ENCODE peak calls at places on chromosome 2, in eight cellular contexts. P, U, L, V, J, N, C and O are unnamed samples.

GRCh38 chr2:109456776-109457175 is 157.0 kb downstream of the SEPTIN10 start:
- DNase-seq in P (no peak), U (no peak), L (no peak), V (no peak), J (no peak), N (no peak), C (no peak), O (no peak)

GRCh38 chr2:100857915-100858314 is 38.0 kb downstream of the NPAS2 start:
- DNase-seq in P (no peak), U (no peak), L (no peak), V (no peak), J (no peak), N (no peak), C (no peak), O (no peak)

GRCh38 chr2:227324671-227325055 is 388 bp upstream of the MFF start:
- DNase-seq in P (no peak), U (peak; percentile 49), L (peak; percentile 16), V (no peak), J (no peak), N (peak; percentile 7), C (no peak), O (no peak)

GRCh38 chr2:206915136-206915535 is 24.2 kb upstream of the CPO start:
- DNase-seq in P (peak; percentile 1), U (no peak), L (peak; percentile 68), V (no peak), J (no peak), N (no peak), C (peak; percentile 6), O (no peak)

GRCh38 chr2:54589340-54590215 is 133.5 kb downstream of the SPTBN1 start:
- DNase-seq in P (peak; percentile 89), U (no peak), L (no peak), V (no peak), J (peak; percentile 55), N (no peak), C (peak; percentile 98), O (no peak)

GRCh38 chr2:230719340-230719739 is 6.7 kb downstream of the CAB39 start:
- DNase-seq in P (no peak), U (no peak), L (no peak), V (no peak), J (no peak), N (no peak), C (no peak), O (no peak)

GRCh38 chr2:154400891-154401290 is 297.6 kb upstream of the KCNJ3 start:
- DNase-seq in P (no peak), U (no peak), L (no peak), V (no peak), J (no peak), N (no peak), C (no peak), O (no peak)

GRCh38 chr2:222709191-222709891 is 37.9 kb downstream of the MOGAT1 start:
- DNase-seq in P (peak; percentile 83), U (peak; percentile 51), L (peak; percentile 83), V (no peak), J (peak; percentile 40), N (no peak), C (peak; percentile 99), O (no peak)

GRCh38 chr2:210961249-210961648 is 404.9 kb downstream of the CPS1 start:
- DNase-seq in P (no peak), U (no peak), L (no peak), V (no peak), J (no peak), N (no peak), C (peak; percentile 58), O (no peak)

GRCh38 chr2:210964141-210964764 is 407.9 kb downstream of the CPS1 start:
- DNase-seq in P (no peak), U (no peak), L (no peak), V (no peak), J (no peak), N (no peak), C (peak; percentile 72), O (no peak)

GRCh38 chr2:210965472-210965871 is 409.1 kb downstream of the CPS1 start:
- DNase-seq in P (no peak), U (no peak), L (no peak), V (no peak), J (no peak), N (no peak), C (no peak), O (no peak)

GRCh38 chr2:210963386-210963785 is 407.0 kb downstream of the CPS1 start:
- DNase-seq in P (no peak), U (no peak), L (no peak), V (no peak), J (no peak), N (no peak), C (peak; percentile 95), O (no peak)

DNA sequence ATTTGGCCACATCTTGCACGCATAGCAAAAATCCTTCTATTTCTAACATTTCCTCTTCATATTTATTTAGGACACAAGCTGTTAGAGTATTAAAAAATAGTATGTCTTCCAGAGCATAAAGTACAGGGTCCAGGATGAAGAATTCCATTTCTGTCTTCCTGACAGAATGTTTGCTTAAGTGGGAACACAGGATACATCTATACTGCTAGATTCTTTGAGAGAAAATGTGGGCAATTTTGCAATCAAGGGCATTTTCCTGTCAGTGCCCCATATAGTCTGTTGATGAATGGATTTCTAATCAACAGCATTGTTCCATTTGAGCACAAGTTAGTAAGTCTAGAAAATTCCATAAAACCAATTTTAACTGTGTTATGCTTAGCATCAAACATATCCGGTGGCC is 409.9 kb downstream of the CPS1 start:
- DNase-seq in P (no peak), U (no peak), L (no peak), V (no peak), J (no peak), N (no peak), C (peak; percentile 72), O (no peak)
- TF ChIP-seq POLR2AphosphoS5 in P (no peak), U (no peak), L (no peak), V (no peak), J (no peak), N (no peak), C (no peak), O (no peak)

GRCh38 chr2:140916410-140916809 is 1214.4 kb downstream of the LRP1B start:
- DNase-seq in P (no peak), U (no peak), L (no peak), V (no peak), J (no peak), N (no peak), C (no peak), O (no peak)

GRCh38 chr2:140905078-140905781 is 1225.6 kb downstream of the LRP1B start:
- DNase-seq in P (no peak), U (peak; percentile 67), L (no peak), V (no peak), J (no peak), N (no peak), C (no peak), O (no peak)

DNA sequence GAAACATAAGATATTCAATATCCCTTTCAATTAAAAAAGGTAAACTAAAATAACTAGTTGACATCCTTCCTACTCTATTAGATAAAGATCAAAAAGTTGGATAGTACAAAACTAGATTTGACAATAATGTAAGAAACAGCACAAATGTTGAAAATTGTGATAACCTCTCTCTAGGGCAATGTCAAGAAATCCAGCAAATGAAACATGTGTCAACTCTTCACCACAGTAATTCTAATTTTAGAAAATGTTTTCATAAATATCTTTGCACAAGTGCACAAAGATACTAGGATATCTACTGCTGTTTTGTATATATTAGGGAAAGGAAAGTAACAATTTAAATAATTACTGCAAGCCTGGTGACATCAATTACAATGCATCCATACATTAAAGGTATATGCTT is 1220.1 kb downstream of the LRP1B start:
- DNase-seq in P (no peak), U (no peak), L (no peak), V (no peak), J (no peak), N (no peak), C (no peak), O (no peak)
- TF ChIP-seq POLR2AphosphoS5 in P (no peak), U (no peak), L (no peak), V (no peak), J (no peak), N (no peak), C (no peak), O (no peak)

GRCh38 chr2:36069083-36069482 is 286.5 kb upstream of the CRIM1 start:
- DNase-seq in P (no peak), U (no peak), L (no peak), V (no peak), J (no peak), N (no peak), C (no peak), O (no peak)
- TF ChIP-seq POLR2AphosphoS5 in P (no peak), U (no peak), L (no peak), V (no peak), J (no peak), N (no peak), C (no peak), O (no peak)

GRCh38 chr2:35501076-35501475 is 854.5 kb upstream of the CRIM1 start:
- DNase-seq in P (no peak), U (no peak), L (no peak), V (no peak), J (no peak), N (no peak), C (no peak), O (no peak)
- TF ChIP-seq POLR2AphosphoS5 in P (no peak), U (no peak), L (no peak), V (no peak), J (no peak), N (no peak), C (no peak), O (no peak)

GRCh38 chr2:205366336-205367060 is 315.8 kb upstream of the NRP2 start:
- DNase-seq in P (no peak), U (no peak), L (no peak), V (no peak), J (no peak), N (no peak), C (no peak), O (no peak)
- TF ChIP-seq POLR2AphosphoS5 in P (no peak), U (no peak), L (no peak), V (no peak), J (no peak), N (no peak), C (no peak), O (no peak)

DNA sequence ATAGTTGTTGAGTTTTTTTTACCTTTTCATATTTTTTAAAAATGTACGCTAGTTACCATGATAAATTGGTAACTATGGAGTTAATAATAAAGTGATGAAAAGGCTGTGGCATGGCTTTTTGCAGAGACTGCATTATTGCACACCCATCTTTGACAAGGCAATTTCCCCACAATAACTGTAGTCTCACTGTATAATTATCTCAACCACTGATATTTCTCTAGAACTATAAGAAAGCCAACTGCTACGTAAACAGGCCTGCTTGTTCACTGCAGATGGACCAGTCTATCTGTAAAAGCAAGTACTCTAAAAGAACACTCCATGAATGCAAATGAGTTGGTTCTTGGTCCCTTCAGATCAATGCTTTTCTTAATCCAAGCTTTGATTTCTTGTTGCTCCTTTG is 218.7 kb downstream of the RBM43 start:
- DNase-seq in P (no peak), U (no peak), L (no peak), V (no peak), J (no peak), N (no peak), C (no peak), O (no peak)
- TF ChIP-seq POLR2AphosphoS5 in P (no peak), U (no peak), L (no peak), V (no peak), J (no peak), N (no peak), C (no peak), O (no peak)